ENCODE peak calls at places on chromosomes 7 and 10, in seven cellular contexts. I, T, A, M, G, V and P are unnamed samples.

GRCh38 chr10:4581929-4582328 is 244.1 kb upstream of the AKR1E2 start:
- DNase-seq in V (no peak), G (no peak), T (no peak), I (no peak), M (no peak), A (no peak), P (no peak)

GRCh38 chr10:132904169-132904813 is 38.1 kb downstream of the CFAP46 start:
- DNase-seq in V (peak), A (peak), M (peak), I (peak), G (peak), T (peak), P (peak)

GRCh38 chr7:73770002-73770859 is at the start of gene CLDN3:
- DNase-seq in M (peak), I (no peak), T (no peak), G (peak), A (peak), V (peak), P (peak)

GRCh38 chr7:26718063-26718462 is 146.3 kb downstream of the SKAP2 start:
- DNase-seq in I (no peak), T (no peak), G (no peak), M (no peak), V (no peak), A (no peak), P (no peak)

GRCh38 chr7:77426521-77427051 is 10.4 kb upstream of the GSAP start:
- DNase-seq in M (no peak), A (peak), V (peak), I (peak), G (no peak), T (peak), P (peak)

GRCh38 chr10:125114761-125115391 is 45.5 kb downstream of the CTBP2 start:
- DNase-seq in V (no peak), G (no peak), T (no peak), M (no peak), I (no peak), A (no peak), P (no peak)

GRCh38 chr10:121926669-121927360 is 1.0 kb downstream of the ATE1 start:
- DNase-seq in M (no peak), I (no peak), G (no peak), V (peak), T (peak), A (peak), P (no peak)

GRCh38 chr10:100008708-100009282 is 952 bp downstream of the DNMBP start:
- DNase-seq in V (no peak), A (no peak), T (peak), I (no peak), G (no peak), M (no peak), P (no peak)

GRCh38 chr10:122555431-122555830 is 5.1 kb upstream of the DMBT1 start:
- DNase-seq in G (no peak), M (no peak), A (no peak), V (no peak), I (no peak), T (no peak), P (no peak)

GRCh38 chr7:79308176-79308575 is 145.3 kb downstream of the MAGI2 start:
- DNase-seq in I (no peak), T (no peak), M (no peak), A (no peak), V (no peak), G (no peak), P (no peak)

GRCh38 chr10:94093286-94093905 is 99.7 kb downstream of the PLCE1 start:
- DNase-seq in T (no peak), M (no peak), V (no peak), I (peak), G (no peak), A (no peak), P (no peak)

GRCh38 chr7:80699656-80700318 is 61.3 kb downstream of the CD36 start:
- DNase-seq in M (no peak), A (no peak), G (no peak), T (peak), V (no peak), I (peak), P (no peak)

GRCh38 chr10:13054844-13055243 is 45.1 kb upstream of the OPTN start:
- DNase-seq in T (no peak), G (no peak), V (no peak), A (no peak), M (no peak), I (no peak), P (no peak)

GRCh38 chr10:50417906-50418697 is 166.8 kb upstream of the ASAH2 start:
- DNase-seq in V (peak), A (peak), G (peak), T (peak), I (peak), M (peak), P (peak)

GRCh38 chr10:115525141-115525540 is 432.0 kb downstream of the ATRNL1 start:
- DNase-seq in G (no peak), M (no peak), V (no peak), T (no peak), I (no peak), A (no peak), P (no peak)

GRCh38 chr10:15166325-15166724 is 2.2 kb downstream of the NMT2 start:
- DNase-seq in V (no peak), G (no peak), A (no peak), I (peak), T (no peak), M (no peak), P (no peak)

GRCh38 chr10:86234553-86235270 is 131.9 kb downstream of the GRID1 start:
- DNase-seq in T (no peak), G (no peak), I (no peak), M (no peak), V (no peak), A (peak), P (peak)

GRCh38 chr10:8130973-8131911 is 76.8 kb downstream of the GATA3 start:
- DNase-seq in G (no peak), V (peak), M (no peak), T (peak), I (peak), A (no peak), P (no peak)

GRCh38 chr10:14583252-14583651 is 191.4 kb downstream of the FAM107B start:
- DNase-seq in A (no peak), M (no peak), G (no peak), V (no peak), I (no peak), T (no peak), P (no peak)

GRCh38 chr7:22338875-22339274 is 18.1 kb downstream of the RAPGEF5 start:
- DNase-seq in M (no peak), T (no peak), I (no peak), A (no peak), G (no peak), V (no peak), P (no peak)

GRCh38 chr7:116810267-116811116 is 51.9 kb upstream of the CAPZA2 start:
- DNase-seq in I (no peak), G (no peak), M (no peak), V (peak), A (no peak), T (peak), P (peak)

GRCh38 chr10:131119626-131120355 is 191.7 kb downstream of the TCERG1L start:
- DNase-seq in V (no peak), M (no peak), A (no peak), G (no peak), I (no peak), T (no peak), P (no peak)

GRCh38 chr10:24463683-24464426 is 254.9 kb downstream of the KIAA1217 start:
- DNase-seq in I (peak), M (no peak), V (peak), G (no peak), T (peak), A (no peak), P (peak)

GRCh38 chr10:78336402-78336791 is 302.7 kb downstream of the RPS24 start:
- DNase-seq in G (peak), V (no peak), T (peak), I (peak), A (no peak), M (no peak), P (no peak)

GRCh38 chr7:13920053-13920697 is 69.3 kb downstream of the ETV1 start:
- DNase-seq in A (peak), V (peak), G (no peak), T (peak), I (peak), M (no peak), P (peak)

GRCh38 chr10:125662616-125663015 is 20.3 kb downstream of the TEX36 start:
- DNase-seq in I (no peak), G (no peak), M (no peak), V (peak), A (no peak), T (no peak), P (no peak)

GRCh38 chr10:94349327-94349726 is 13.4 kb downstream of the NOC3L start:
- DNase-seq in A (no peak), V (no peak), T (peak), G (no peak), M (no peak), I (no peak), P (peak)

GRCh38 chr7:126179916-126180315 is 1072.8 kb downstream of the GRM8 start:
- DNase-seq in A (no peak), M (no peak), G (no peak), T (no peak), V (no peak), I (no peak), P (no peak)

GRCh38 chr7:38744746-38745145 is 113.6 kb upstream of the AMPH start:
- DNase-seq in A (no peak), T (no peak), V (peak), G (no peak), I (peak), M (no peak), P (no peak)

GRCh38 chr10:119812684-119813083 is 60.0 kb downstream of the MCMBP start:
- DNase-seq in M (no peak), T (no peak), A (no peak), V (no peak), I (no peak), G (no peak), P (no peak)

GRCh38 chr7:131905574-131905973 is 349.1 kb upstream of the PODXL start:
- DNase-seq in G (no peak), I (no peak), A (no peak), T (no peak), M (no peak), V (no peak), P (no peak)

GRCh38 chr10:93397020-93397419 is 85.1 kb downstream of the MYOF start:
- DNase-seq in I (peak), A (no peak), M (no peak), T (peak), V (no peak), G (no peak), P (no peak)

GRCh38 chr7:149240637-149241036 is 1.2 kb downstream of the ZNF212 start:
- DNase-seq in V (no peak), I (no peak), M (no peak), A (no peak), G (no peak), T (no peak), P (no peak)
- H3K4ac ChIP-seq in V (peak), I (no peak), M (no peak), A (no peak), G (no peak), T (no peak), P (no peak)

DNA sequence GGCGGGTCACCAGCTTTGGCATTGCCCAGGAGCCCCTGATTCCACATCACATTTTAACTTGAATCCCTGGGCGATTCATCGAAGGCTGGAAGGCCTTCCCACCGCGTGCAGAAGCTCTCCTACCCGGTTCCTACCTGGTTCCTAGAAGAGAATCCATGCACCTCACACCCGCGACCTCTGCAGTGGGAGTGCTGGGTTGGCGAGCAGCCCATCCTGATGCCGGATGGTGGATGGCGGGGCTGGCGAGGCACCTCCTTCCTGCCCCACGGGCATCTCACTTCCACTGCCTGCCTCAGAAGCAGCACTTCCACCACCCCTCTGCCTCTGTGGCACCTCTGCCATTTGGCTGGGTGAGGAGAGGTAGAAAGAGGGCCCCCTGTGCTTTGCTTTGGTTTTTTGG is 32.0 kb downstream of the NUB1 start:
- DNase-seq in I (no peak), G (peak), T (no peak), M (no peak), V (no peak), A (no peak), P (no peak)
- H3K4ac ChIP-seq in I (no peak), G (no peak), T (no peak), M (no peak), V (no peak), A (no peak), P (no peak)

GRCh38 chr10:6465854-6466524 is 114.1 kb downstream of the PRKCQ start:
- DNase-seq in M (no peak), I (no peak), G (no peak), V (no peak), T (no peak), A (no peak), P (no peak)

GRCh38 chr10:6464862-6465430 is 115.1 kb downstream of the PRKCQ start:
- DNase-seq in T (no peak), A (no peak), I (no peak), V (no peak), M (no peak), G (no peak), P (no peak)

GRCh38 chr10:6461961-6462360 is 118.1 kb downstream of the PRKCQ start:
- DNase-seq in I (no peak), M (no peak), G (no peak), V (no peak), T (no peak), A (no peak), P (peak)

GRCh38 chr10:6469661-6470060 is 110.4 kb downstream of the PRKCQ start:
- DNase-seq in V (no peak), M (no peak), G (no peak), T (no peak), A (no peak), I (no peak), P (no peak)

DNA sequence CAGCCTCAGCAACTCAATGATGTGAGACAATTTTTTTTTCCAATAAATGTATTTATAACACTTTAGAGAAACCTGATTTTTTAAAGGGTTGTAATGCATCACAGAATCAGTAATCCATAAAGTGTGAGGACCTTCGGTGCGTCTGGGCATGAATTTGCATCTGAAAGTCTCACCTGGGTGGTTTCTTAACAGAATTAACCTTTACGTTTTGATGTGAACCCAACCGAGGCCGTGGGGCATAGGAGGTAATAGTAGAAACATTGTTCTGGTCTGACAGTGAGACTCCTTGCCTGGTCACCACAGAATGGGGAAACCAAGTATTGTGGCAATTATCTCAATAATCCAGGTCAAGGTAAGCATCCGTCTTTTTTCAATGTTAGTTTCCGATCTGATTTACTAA is 114.6 kb downstream of the PRKCQ start:
- DNase-seq in G (no peak), V (no peak), M (no peak), I (no peak), A (no peak), T (no peak), P (no peak)
- H3K4ac ChIP-seq in G (no peak), V (no peak), M (no peak), I (no peak), A (no peak), T (no peak), P (no peak)

GRCh38 chr7:84824057-84824651 is 362.7 kb downstream of the SEMA3D start:
- DNase-seq in A (no peak), T (no peak), V (no peak), M (no peak), G (no peak), I (no peak), P (no peak)

GRCh38 chr7:84829719-84830118 is 357.1 kb downstream of the SEMA3D start:
- DNase-seq in G (no peak), A (no peak), V (no peak), M (no peak), T (no peak), I (no peak), P (peak)
- H3K4ac ChIP-seq in G (no peak), A (no peak), V (no peak), M (no peak), T (no peak), I (no peak), P (no peak)